ENCODE peak calls at places on chromosomes 6 and 20, in five cellular contexts. U is psoas muscle, L is K562, K is neural progenitor cell, S is hepatocyte. M is an unnamed sample. For H3K4me1, the result is how much of the 10 kb centered on the place peaks cover.

GRCh38 chr6:90537027-90537426 is 49.8 kb downstream of the MAP3K7 start:
- DNase-seq in U (no peak), K (no peak), L (no peak), S (no peak), M (no peak)

GRCh38 chr6:140537211-140537610 is 1162.8 kb upstream of the CITED2 start:
- DNase-seq in U (no peak), L (no peak), K (no peak), S (no peak), M (no peak)

GRCh38 chr6:157216570-157216969 is 106.7 kb downstream of the TMEM242 start:
- DNase-seq in S (no peak), U (no peak), K (no peak), L (no peak), M (no peak)

GRCh38 chr6:139711714-139712585 is 337.5 kb upstream of the CITED2 start:
- DNase-seq in L (no peak), S (no peak), U (no peak), K (no peak), M (no peak)

GRCh38 chr6:149181304-149181703 is 136.2 kb upstream of the TAB2 start:
- DNase-seq in U (no peak), L (no peak), K (no peak), S (no peak), M (no peak)

GRCh38 chr6:170127151-170127550 is 163.7 kb downstream of the DLL1 start:
- DNase-seq in K (no peak), L (no peak), S (peak), U (no peak), M (no peak)

GRCh38 chr20:62797671-62798532 is 1.6 kb downstream of the MRGBP start:
- DNase-seq in K (no peak), S (peak), L (no peak), U (no peak), M (peak)

GRCh38 chr6:139577991-139578604 is 203.7 kb upstream of the CITED2 start:
- DNase-seq in S (peak), K (no peak), L (no peak), U (no peak), M (no peak)

GRCh38 chr20:17822039-17822438 is 122.3 kb downstream of the BANF2 start:
- DNase-seq in L (no peak), S (peak), U (no peak), K (no peak), M (no peak)

GRCh38 chr20:61909028-61909427 is 156.7 kb downstream of the TAF4 start:
- DNase-seq in K (no peak), U (no peak), L (no peak), S (no peak), M (no peak)

GRCh38 chr20:63542696-63543095 is 4.9 kb downstream of the SRMS start:
- DNase-seq in U (no peak), L (no peak), S (no peak), K (no peak), M (no peak)

GRCh38 chr6:3261921-3262320 is 3.2 kb downstream of the PSMG4 start:
- DNase-seq in S (no peak), L (no peak), U (no peak), K (no peak), M (peak)

GRCh38 chr6:74068945-74069570 is 373.1 kb downstream of the CD109 start:
- DNase-seq in L (no peak), U (peak), S (no peak), K (no peak), M (no peak)

GRCh38 chr6:40395066-40395697 is 192.0 kb downstream of the LRFN2 start:
- DNase-seq in S (no peak), U (peak), K (no peak), L (no peak), M (no peak)

DNA sequence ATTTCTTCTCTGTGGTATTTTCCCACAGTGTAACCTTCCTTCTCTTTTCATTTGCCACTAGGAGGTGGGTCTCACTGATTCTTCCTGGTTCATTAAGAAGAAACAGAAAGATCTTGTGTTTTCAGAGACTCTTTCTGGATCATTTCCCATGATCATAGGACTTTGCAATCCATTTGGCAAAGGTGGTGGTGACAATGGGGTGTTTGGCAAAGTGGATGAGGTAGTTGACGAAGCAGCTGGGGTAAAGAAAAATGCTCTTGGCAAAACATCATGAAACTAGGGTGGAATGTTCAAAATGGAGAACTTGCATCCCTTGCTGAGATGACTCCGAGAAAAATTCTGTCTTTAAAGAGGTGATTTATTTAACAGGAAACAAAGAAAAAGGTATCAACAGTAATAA is 50.6 kb downstream of the TRAF3IP2 start:
- DNase-seq in K (no peak), L (no peak), U (no peak), S (no peak), M (no peak)
- TF ChIP-seq CTCF in K (no peak), L (no peak), U (no peak), S (no peak), M (no peak)

DNA sequence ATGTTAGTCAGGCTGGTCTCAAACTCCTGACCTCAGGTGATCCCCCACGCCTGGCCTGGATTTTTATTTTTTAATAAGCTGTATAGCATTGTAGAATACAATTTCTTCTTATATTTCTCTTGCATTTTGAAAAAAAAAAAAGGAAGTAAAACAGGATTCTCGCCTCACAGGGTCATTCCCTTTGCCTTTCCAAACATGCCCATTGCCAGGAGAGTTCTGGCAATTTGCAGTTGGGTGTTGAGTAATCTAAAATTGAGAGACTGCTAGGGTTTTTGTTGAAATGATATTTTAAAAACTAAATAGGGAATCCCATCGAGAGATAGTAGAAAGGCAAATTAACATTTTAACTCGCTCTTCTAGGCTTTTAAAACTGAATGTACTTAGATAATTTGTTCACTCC is 196.1 kb downstream of the JARID2 start:
- DNase-seq in S (no peak), K (no peak), U (no peak), L (no peak), M (no peak)
- H3K4me1 ChIP-seq in S (under half), K (half or more), U (half or more), L (under half), M (under half)

GRCh38 chr20:35007413-35007812 is 51.7 kb downstream of the MYH7B start:
- DNase-seq in U (peak), K (no peak), S (no peak), L (no peak), M (peak)
- H3K4me3 ChIP-seq in U (no peak), K (no peak), S (no peak), L (no peak), M (no peak)

DNA sequence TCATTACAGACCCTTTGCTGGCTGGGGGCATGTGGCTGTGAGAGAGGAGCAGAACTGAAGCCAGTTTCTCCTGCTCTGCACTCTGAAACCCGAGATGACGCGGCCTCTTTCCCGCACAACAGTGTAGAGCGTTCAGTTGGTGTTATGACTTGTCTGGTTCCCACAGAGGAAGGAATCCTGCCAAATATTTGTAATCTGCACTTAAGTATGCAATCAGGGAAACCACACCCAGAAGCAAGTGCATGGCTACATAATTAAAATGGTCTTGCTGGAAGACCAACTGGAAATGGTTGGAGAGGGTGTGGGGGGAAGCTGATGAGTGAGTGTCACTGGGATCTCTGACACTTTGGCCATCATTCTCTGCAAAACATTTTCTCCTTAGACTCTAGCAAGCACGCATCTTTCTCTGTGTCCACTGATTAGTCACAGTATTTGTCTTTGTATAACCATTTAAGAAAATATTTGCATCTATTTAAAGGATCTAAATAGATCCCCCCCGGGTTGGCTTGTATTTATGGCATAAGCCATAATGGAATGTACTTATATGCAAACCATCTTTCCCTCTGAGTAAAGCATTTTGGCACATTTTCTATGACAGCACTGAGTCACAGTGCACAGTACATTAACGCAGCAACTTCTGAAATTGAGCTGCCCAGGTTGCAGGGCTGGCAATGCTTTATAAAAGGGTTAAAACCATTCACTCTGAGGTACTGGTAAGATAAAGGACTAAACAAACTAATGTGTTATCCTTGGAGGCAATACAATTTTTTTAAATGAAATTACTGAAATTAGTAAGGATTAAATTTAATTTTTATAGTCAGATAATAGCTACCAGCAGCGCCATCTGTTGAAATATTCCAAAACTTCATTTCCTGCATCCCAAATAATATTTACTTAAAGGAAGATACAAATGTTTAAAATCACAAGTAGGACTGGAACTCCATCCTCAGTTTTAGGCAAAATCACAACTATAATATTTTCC is 76.7 kb downstream of the FOXC1 start:
- DNase-seq in K (no peak), L (no peak), U (peak), S (no peak), M (no peak)
- TF ChIP-seq CTCF in K (peak), L (peak), U (peak), S (peak), M (no peak)

GRCh38 chr6:11770546-11771466 is 7.8 kb downstream of the ADTRP start:
- DNase-seq in S (peak), L (peak), K (peak), U (peak), M (peak)

GRCh38 chr6:11773581-11773980 is 5.0 kb downstream of the ADTRP start:
- DNase-seq in U (no peak), L (no peak), S (no peak), K (no peak), M (no peak)

GRCh38 chr6:11771473-11772048 is 7.0 kb downstream of the ADTRP start:
- DNase-seq in L (no peak), S (no peak), K (no peak), U (no peak), M (no peak)

GRCh38 chr6:11773013-11773412 is 5.6 kb downstream of the ADTRP start:
- DNase-seq in L (no peak), S (no peak), K (no peak), U (no peak), M (no peak)

DNA sequence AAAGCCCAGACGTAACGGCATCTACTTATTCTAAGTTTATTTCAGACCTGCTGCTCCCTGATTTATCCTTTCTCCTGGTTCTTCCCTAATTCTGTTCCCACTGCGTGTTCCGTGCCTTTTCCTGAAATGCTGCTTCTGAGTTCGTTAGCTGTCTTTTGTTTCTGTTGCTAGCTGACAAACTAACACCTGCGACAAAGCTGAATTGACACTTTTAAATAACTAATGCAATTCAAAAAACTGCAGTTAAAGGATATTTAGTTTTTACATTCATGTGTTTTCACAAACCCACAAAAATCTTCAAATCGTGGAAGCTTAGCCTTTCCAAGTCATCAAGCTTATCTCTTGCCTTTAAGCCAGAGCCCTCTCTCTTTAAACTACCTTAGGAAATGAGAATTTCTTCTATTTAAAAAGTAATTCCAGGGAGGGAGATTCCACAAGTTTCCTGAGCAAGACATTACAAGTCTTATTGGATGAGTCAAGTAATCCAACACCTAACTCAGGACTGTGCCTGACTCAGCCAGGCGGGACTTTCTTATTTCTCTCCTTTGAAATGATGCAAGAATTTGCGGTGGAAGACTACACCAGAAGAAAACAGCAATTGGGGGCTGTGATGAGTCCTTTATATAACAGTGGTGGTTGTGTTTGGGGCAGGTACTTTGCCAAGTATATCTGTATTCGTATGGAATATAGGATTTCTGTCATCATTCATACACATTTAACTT is 6.3 kb downstream of the ADTRP start:
- DNase-seq in S (peak), L (no peak), U (peak), K (no peak), M (no peak)
- H3K4me1 ChIP-seq in S (under half), L (under half), U (under half), K (under half), M (under half)

DNA sequence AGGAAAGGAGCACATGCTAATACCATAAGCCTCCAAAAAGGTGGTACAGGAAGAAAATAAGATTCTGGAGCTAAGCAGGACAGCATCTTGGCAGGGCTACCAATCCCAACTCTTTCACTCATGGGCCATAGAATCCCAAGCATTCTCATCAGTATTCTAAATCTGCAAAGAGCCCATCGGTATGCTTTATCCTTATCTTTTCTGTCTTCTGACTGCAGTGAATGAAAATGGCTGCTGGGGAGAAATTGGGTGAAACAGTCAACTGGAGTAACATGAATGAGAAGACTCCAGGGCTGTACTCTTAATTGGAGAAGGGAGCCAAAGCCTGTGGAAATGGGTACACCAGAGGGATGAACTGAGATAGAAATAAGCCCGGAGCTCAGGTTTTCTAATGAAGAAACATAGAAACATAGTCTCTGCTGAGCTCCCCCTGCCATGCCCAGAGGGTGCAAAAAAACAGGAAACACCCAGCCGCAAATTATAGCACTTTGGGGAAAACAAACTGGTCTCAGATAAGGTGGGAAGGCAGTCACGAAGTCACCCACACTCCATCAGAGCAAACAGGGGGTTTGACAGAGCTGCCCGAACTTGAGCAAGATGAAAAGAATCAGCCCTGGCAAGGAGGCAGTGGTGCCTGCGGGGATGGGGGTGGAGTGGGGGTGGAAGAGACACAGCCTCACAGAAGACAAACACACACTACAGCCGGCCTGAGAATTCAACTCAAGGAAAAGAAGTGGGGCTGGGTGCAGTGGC is 35.4 kb upstream of the E2F3 start:
- DNase-seq in K (no peak), U (no peak), S (no peak), L (no peak), M (no peak)
- H3K4me3 ChIP-seq in K (no peak), U (no peak), S (no peak), L (no peak), M (no peak)

DNA sequence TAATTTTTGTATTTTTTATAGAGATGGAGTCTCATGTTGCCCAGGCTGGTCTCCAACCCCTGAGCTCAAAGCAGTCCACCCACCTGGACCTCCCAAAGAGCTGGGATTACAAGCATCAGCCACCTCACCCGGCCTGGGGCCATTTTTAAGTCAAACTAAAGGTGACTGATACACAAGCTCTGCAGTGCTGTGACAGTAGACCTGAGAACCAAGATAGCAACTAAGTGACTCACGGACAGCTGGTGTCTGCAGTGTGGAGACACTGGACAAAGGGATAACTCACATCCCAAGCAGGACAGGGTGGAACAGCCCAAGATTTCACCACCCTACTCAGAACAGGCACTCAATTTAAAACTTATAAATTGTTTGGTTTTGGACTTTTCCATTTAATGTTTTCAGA is 402.5 kb downstream of the CD83 start:
- DNase-seq in K (no peak), S (no peak), L (no peak), U (no peak), M (no peak)
- TF ChIP-seq CTCF in K (no peak), S (no peak), L (no peak), U (no peak), M (no peak)

M was measured in mucosa of descending colon.